ENCODE peak calls at places on chromosomes 12 and 14, in seven cellular contexts. One of them, this sample, is unnamed.

GRCh38 chr14:52175982-52176502 is 91.5 kb upstream of the PTGDR start:
- DNase-seq in stimulated activated CD4-positive, alpha-beta T cell treated with anti-CD3 and anti-CD28 coated beads, Interleukin-2, amount 100 ng/mL, for 48 hours: no peak
- DNase-seq in NCI-H748 treated with DMSO at 0.1 percent for 48 hours: no peak
- DNase-seq in Caco-2: no peak
- DNase-seq in nephron progenitor cell: no peak
- DNase-seq in stimulated activated CD8-positive, alpha-beta memory T cell treated with anti-CD3 and anti-CD28 coated beads, Interleukin-4, amount 100 ng/mL, for 48 hours: peak; percentile 31
- DNase-seq in WTC11: no peak
- DNase-seq in this sample: no peak

GRCh38 chr14:24335461-24336146 is 733 bp upstream of the ADCY4 start:
- DNase-seq in WTC11: no peak
- DNase-seq in stimulated activated CD4-positive, alpha-beta T cell treated with anti-CD3 and anti-CD28 coated beads, Interleukin-2, amount 100 ng/mL, for 48 hours: no peak
- DNase-seq in Caco-2: no peak
- DNase-seq in nephron progenitor cell: peak; percentile 36
- DNase-seq in stimulated activated CD8-positive, alpha-beta memory T cell treated with anti-CD3 and anti-CD28 coated beads, Interleukin-4, amount 100 ng/mL, for 48 hours: no peak
- DNase-seq in NCI-H748 treated with DMSO at 0.1 percent for 48 hours: no peak
- DNase-seq in this sample: peak; percentile 9

GRCh38 chr12:43540474-43540873 is 11.5 kb downstream of the ADAMTS20 start:
- DNase-seq in nephron progenitor cell: no peak
- DNase-seq in stimulated activated CD8-positive, alpha-beta memory T cell treated with anti-CD3 and anti-CD28 coated beads, Interleukin-4, amount 100 ng/mL, for 48 hours: no peak
- DNase-seq in stimulated activated CD4-positive, alpha-beta T cell treated with anti-CD3 and anti-CD28 coated beads, Interleukin-2, amount 100 ng/mL, for 48 hours: no peak
- DNase-seq in Caco-2: no peak
- DNase-seq in NCI-H748 treated with DMSO at 0.1 percent for 48 hours: no peak
- DNase-seq in WTC11: no peak
- DNase-seq in this sample: no peak

GRCh38 chr12:119988788-119989618 is at the start of gene BICDL1:
- DNase-seq in stimulated activated CD8-positive, alpha-beta memory T cell treated with anti-CD3 and anti-CD28 coated beads, Interleukin-4, amount 100 ng/mL, for 48 hours: peak; percentile 98
- DNase-seq in stimulated activated CD4-positive, alpha-beta T cell treated with anti-CD3 and anti-CD28 coated beads, Interleukin-2, amount 100 ng/mL, for 48 hours: peak; percentile 98
- DNase-seq in WTC11: peak; percentile 97
- DNase-seq in nephron progenitor cell: peak; percentile 85
- DNase-seq in NCI-H748 treated with DMSO at 0.1 percent for 48 hours: peak; percentile 94
- DNase-seq in Caco-2: peak; percentile 95
- DNase-seq in this sample: peak; percentile 69

GRCh38 chr12:30973830-30974229 is 47.3 kb downstream of the TSPAN11 start:
- DNase-seq in nephron progenitor cell: no peak
- DNase-seq in stimulated activated CD8-positive, alpha-beta memory T cell treated with anti-CD3 and anti-CD28 coated beads, Interleukin-4, amount 100 ng/mL, for 48 hours: no peak
- DNase-seq in WTC11: no peak
- DNase-seq in NCI-H748 treated with DMSO at 0.1 percent for 48 hours: no peak
- DNase-seq in stimulated activated CD4-positive, alpha-beta T cell treated with anti-CD3 and anti-CD28 coated beads, Interleukin-2, amount 100 ng/mL, for 48 hours: no peak
- DNase-seq in Caco-2: no peak
- DNase-seq in this sample: no peak

GRCh38 chr12:62631531-62632520 is 165.2 kb downstream of the MON2 start:
- DNase-seq in WTC11: peak; percentile 79
- DNase-seq in stimulated activated CD4-positive, alpha-beta T cell treated with anti-CD3 and anti-CD28 coated beads, Interleukin-2, amount 100 ng/mL, for 48 hours: no peak
- DNase-seq in nephron progenitor cell: peak; percentile 78
- DNase-seq in stimulated activated CD8-positive, alpha-beta memory T cell treated with anti-CD3 and anti-CD28 coated beads, Interleukin-4, amount 100 ng/mL, for 48 hours: peak; percentile 35
- DNase-seq in NCI-H748 treated with DMSO at 0.1 percent for 48 hours: peak; percentile 75
- DNase-seq in Caco-2: peak; percentile 37
- DNase-seq in this sample: peak; percentile 81

GRCh38 chr12:85092814-85093370 is 56.7 kb downstream of the LRRIQ1 start:
- DNase-seq in NCI-H748 treated with DMSO at 0.1 percent for 48 hours: no peak
- DNase-seq in stimulated activated CD8-positive, alpha-beta memory T cell treated with anti-CD3 and anti-CD28 coated beads, Interleukin-4, amount 100 ng/mL, for 48 hours: no peak
- DNase-seq in nephron progenitor cell: no peak
- DNase-seq in WTC11: no peak
- DNase-seq in Caco-2: no peak
- DNase-seq in stimulated activated CD4-positive, alpha-beta T cell treated with anti-CD3 and anti-CD28 coated beads, Interleukin-2, amount 100 ng/mL, for 48 hours: no peak
- DNase-seq in this sample: no peak

GRCh38 chr12:115452751-115453281 is 768.8 kb upstream of the TBX3 start:
- DNase-seq in NCI-H748 treated with DMSO at 0.1 percent for 48 hours: peak; percentile 60
- DNase-seq in WTC11: peak; percentile 48
- DNase-seq in nephron progenitor cell: no peak
- DNase-seq in stimulated activated CD4-positive, alpha-beta T cell treated with anti-CD3 and anti-CD28 coated beads, Interleukin-2, amount 100 ng/mL, for 48 hours: no peak
- DNase-seq in stimulated activated CD8-positive, alpha-beta memory T cell treated with anti-CD3 and anti-CD28 coated beads, Interleukin-4, amount 100 ng/mL, for 48 hours: no peak
- DNase-seq in Caco-2: no peak
- DNase-seq in this sample: no peak

GRCh38 chr14:77663289-77663688 is 44.5 kb downstream of the ALKBH1 start:
- DNase-seq in NCI-H748 treated with DMSO at 0.1 percent for 48 hours: no peak
- DNase-seq in nephron progenitor cell: no peak
- DNase-seq in Caco-2: no peak
- DNase-seq in stimulated activated CD4-positive, alpha-beta T cell treated with anti-CD3 and anti-CD28 coated beads, Interleukin-2, amount 100 ng/mL, for 48 hours: no peak
- DNase-seq in stimulated activated CD8-positive, alpha-beta memory T cell treated with anti-CD3 and anti-CD28 coated beads, Interleukin-4, amount 100 ng/mL, for 48 hours: no peak
- DNase-seq in WTC11: no peak
- DNase-seq in this sample: no peak

GRCh38 chr12:666066-666465 is 2.8 kb upstream of the NINJ2 start:
- DNase-seq in nephron progenitor cell: no peak
- DNase-seq in Caco-2: no peak
- DNase-seq in WTC11: no peak
- DNase-seq in stimulated activated CD4-positive, alpha-beta T cell treated with anti-CD3 and anti-CD28 coated beads, Interleukin-2, amount 100 ng/mL, for 48 hours: no peak
- DNase-seq in stimulated activated CD8-positive, alpha-beta memory T cell treated with anti-CD3 and anti-CD28 coated beads, Interleukin-4, amount 100 ng/mL, for 48 hours: no peak
- DNase-seq in NCI-H748 treated with DMSO at 0.1 percent for 48 hours: no peak
- DNase-seq in this sample: no peak

GRCh38 chr14:23727566-23728335 is 91.6 kb downstream of the DHRS2 start:
- DNase-seq in stimulated activated CD8-positive, alpha-beta memory T cell treated with anti-CD3 and anti-CD28 coated beads, Interleukin-4, amount 100 ng/mL, for 48 hours: no peak
- DNase-seq in nephron progenitor cell: no peak
- DNase-seq in Caco-2: peak; percentile 69
- DNase-seq in NCI-H748 treated with DMSO at 0.1 percent for 48 hours: no peak
- DNase-seq in WTC11: no peak
- DNase-seq in stimulated activated CD4-positive, alpha-beta T cell treated with anti-CD3 and anti-CD28 coated beads, Interleukin-2, amount 100 ng/mL, for 48 hours: no peak
- DNase-seq in this sample: peak; percentile 72

GRCh38 chr14:105739331-105740102 is 213.1 kb downstream of the TMEM121 start:
- DNase-seq in Caco-2: no peak
- DNase-seq in NCI-H748 treated with DMSO at 0.1 percent for 48 hours: no peak
- DNase-seq in stimulated activated CD8-positive, alpha-beta memory T cell treated with anti-CD3 and anti-CD28 coated beads, Interleukin-4, amount 100 ng/mL, for 48 hours: no peak
- DNase-seq in nephron progenitor cell: no peak
- DNase-seq in WTC11: no peak
- DNase-seq in stimulated activated CD4-positive, alpha-beta T cell treated with anti-CD3 and anti-CD28 coated beads, Interleukin-2, amount 100 ng/mL, for 48 hours: no peak
- DNase-seq in this sample: no peak

GRCh38 chr14:58772061-58772604 is 134.4 kb downstream of the DACT1 start:
- DNase-seq in stimulated activated CD8-positive, alpha-beta memory T cell treated with anti-CD3 and anti-CD28 coated beads, Interleukin-4, amount 100 ng/mL, for 48 hours: no peak
- DNase-seq in WTC11: no peak
- DNase-seq in nephron progenitor cell: no peak
- DNase-seq in NCI-H748 treated with DMSO at 0.1 percent for 48 hours: peak; percentile 97
- DNase-seq in stimulated activated CD4-positive, alpha-beta T cell treated with anti-CD3 and anti-CD28 coated beads, Interleukin-2, amount 100 ng/mL, for 48 hours: no peak
- DNase-seq in Caco-2: no peak
- DNase-seq in this sample: no peak

GRCh38 chr14:31970744-31971143 is 106.4 kb upstream of the ARHGAP5 start:
- DNase-seq in stimulated activated CD8-positive, alpha-beta memory T cell treated with anti-CD3 and anti-CD28 coated beads, Interleukin-4, amount 100 ng/mL, for 48 hours: no peak
- DNase-seq in WTC11: no peak
- DNase-seq in Caco-2: no peak
- DNase-seq in stimulated activated CD4-positive, alpha-beta T cell treated with anti-CD3 and anti-CD28 coated beads, Interleukin-2, amount 100 ng/mL, for 48 hours: no peak
- DNase-seq in NCI-H748 treated with DMSO at 0.1 percent for 48 hours: no peak
- DNase-seq in nephron progenitor cell: no peak
- DNase-seq in this sample: no peak

GRCh38 chr14:53273671-53274072 is 120.5 kb upstream of the DDHD1 start:
- DNase-seq in stimulated activated CD8-positive, alpha-beta memory T cell treated with anti-CD3 and anti-CD28 coated beads, Interleukin-4, amount 100 ng/mL, for 48 hours: no peak
- DNase-seq in NCI-H748 treated with DMSO at 0.1 percent for 48 hours: no peak
- DNase-seq in Caco-2: no peak
- DNase-seq in WTC11: no peak
- DNase-seq in nephron progenitor cell: no peak
- DNase-seq in stimulated activated CD4-positive, alpha-beta T cell treated with anti-CD3 and anti-CD28 coated beads, Interleukin-2, amount 100 ng/mL, for 48 hours: no peak
- DNase-seq in this sample: no peak

GRCh38 chr12:110514363-110514762 is 12.2 kb downstream of the RAD9B start:
- DNase-seq in stimulated activated CD8-positive, alpha-beta memory T cell treated with anti-CD3 and anti-CD28 coated beads, Interleukin-4, amount 100 ng/mL, for 48 hours: no peak
- DNase-seq in NCI-H748 treated with DMSO at 0.1 percent for 48 hours: no peak
- DNase-seq in nephron progenitor cell: no peak
- DNase-seq in WTC11: no peak
- DNase-seq in stimulated activated CD4-positive, alpha-beta T cell treated with anti-CD3 and anti-CD28 coated beads, Interleukin-2, amount 100 ng/mL, for 48 hours: no peak
- DNase-seq in Caco-2: no peak
- DNase-seq in this sample: no peak

GRCh38 chr12:10392394-10392930 is 2.6 kb upstream of the KLRK1 start:
- DNase-seq in stimulated activated CD4-positive, alpha-beta T cell treated with anti-CD3 and anti-CD28 coated beads, Interleukin-2, amount 100 ng/mL, for 48 hours: no peak
- DNase-seq in stimulated activated CD8-positive, alpha-beta memory T cell treated with anti-CD3 and anti-CD28 coated beads, Interleukin-4, amount 100 ng/mL, for 48 hours: peak; percentile 50
- DNase-seq in WTC11: no peak
- DNase-seq in NCI-H748 treated with DMSO at 0.1 percent for 48 hours: no peak
- DNase-seq in Caco-2: no peak
- DNase-seq in nephron progenitor cell: no peak
- DNase-seq in this sample: no peak

GRCh38 chr14:82655770-82656169 is 1122.1 kb upstream of the SEL1L start:
- DNase-seq in stimulated activated CD4-positive, alpha-beta T cell treated with anti-CD3 and anti-CD28 coated beads, Interleukin-2, amount 100 ng/mL, for 48 hours: no peak
- DNase-seq in stimulated activated CD8-positive, alpha-beta memory T cell treated with anti-CD3 and anti-CD28 coated beads, Interleukin-4, amount 100 ng/mL, for 48 hours: no peak
- DNase-seq in NCI-H748 treated with DMSO at 0.1 percent for 48 hours: no peak
- DNase-seq in nephron progenitor cell: no peak
- DNase-seq in Caco-2: no peak
- DNase-seq in WTC11: no peak
- DNase-seq in this sample: no peak

GRCh38 chr14:76125506-76125905 is 26.2 kb upstream of the GPATCH2L start:
- DNase-seq in WTC11: no peak
- DNase-seq in stimulated activated CD8-positive, alpha-beta memory T cell treated with anti-CD3 and anti-CD28 coated beads, Interleukin-4, amount 100 ng/mL, for 48 hours: no peak
- DNase-seq in nephron progenitor cell: peak; percentile 43
- DNase-seq in Caco-2: no peak
- DNase-seq in NCI-H748 treated with DMSO at 0.1 percent for 48 hours: no peak
- DNase-seq in stimulated activated CD4-positive, alpha-beta T cell treated with anti-CD3 and anti-CD28 coated beads, Interleukin-2, amount 100 ng/mL, for 48 hours: no peak
- DNase-seq in this sample: no peak

GRCh38 chr14:92039073-92039719 is 663 bp downstream of the TRIP11 start:
- DNase-seq in stimulated activated CD4-positive, alpha-beta T cell treated with anti-CD3 and anti-CD28 coated beads, Interleukin-2, amount 100 ng/mL, for 48 hours: no peak
- DNase-seq in NCI-H748 treated with DMSO at 0.1 percent for 48 hours: peak; percentile 71
- DNase-seq in stimulated activated CD8-positive, alpha-beta memory T cell treated with anti-CD3 and anti-CD28 coated beads, Interleukin-4, amount 100 ng/mL, for 48 hours: peak; percentile 33
- DNase-seq in WTC11: peak; percentile 77
- DNase-seq in nephron progenitor cell: peak; percentile 57
- DNase-seq in Caco-2: peak; percentile 74
- DNase-seq in this sample: peak; percentile 43

GRCh38 chr12:80567391-80567790 is 123.4 kb downstream of the PTPRQ start:
- DNase-seq in nephron progenitor cell: no peak
- DNase-seq in stimulated activated CD8-positive, alpha-beta memory T cell treated with anti-CD3 and anti-CD28 coated beads, Interleukin-4, amount 100 ng/mL, for 48 hours: no peak
- DNase-seq in stimulated activated CD4-positive, alpha-beta T cell treated with anti-CD3 and anti-CD28 coated beads, Interleukin-2, amount 100 ng/mL, for 48 hours: no peak
- DNase-seq in Caco-2: no peak
- DNase-seq in NCI-H748 treated with DMSO at 0.1 percent for 48 hours: no peak
- DNase-seq in WTC11: no peak
- DNase-seq in this sample: no peak

GRCh38 chr12:57230381-57231155 is 1.1 kb downstream of the SHMT2 start:
- DNase-seq in NCI-H748 treated with DMSO at 0.1 percent for 48 hours: no peak
- DNase-seq in Caco-2: no peak
- DNase-seq in WTC11: no peak
- DNase-seq in nephron progenitor cell: no peak
- DNase-seq in stimulated activated CD4-positive, alpha-beta T cell treated with anti-CD3 and anti-CD28 coated beads, Interleukin-2, amount 100 ng/mL, for 48 hours: no peak
- DNase-seq in stimulated activated CD8-positive, alpha-beta memory T cell treated with anti-CD3 and anti-CD28 coated beads, Interleukin-4, amount 100 ng/mL, for 48 hours: no peak
- DNase-seq in this sample: no peak

GRCh38 chr12:49487605-49488004 is 51.2 kb upstream of the KCNH3 start:
- DNase-seq in stimulated activated CD4-positive, alpha-beta T cell treated with anti-CD3 and anti-CD28 coated beads, Interleukin-2, amount 100 ng/mL, for 48 hours: no peak
- DNase-seq in Caco-2: no peak
- DNase-seq in stimulated activated CD8-positive, alpha-beta memory T cell treated with anti-CD3 and anti-CD28 coated beads, Interleukin-4, amount 100 ng/mL, for 48 hours: no peak
- DNase-seq in NCI-H748 treated with DMSO at 0.1 percent for 48 hours: no peak
- DNase-seq in WTC11: no peak
- DNase-seq in nephron progenitor cell: no peak
- DNase-seq in this sample: no peak

GRCh38 chr12:54016478-54016964 is 7.7 kb downstream of the HOXC8 start:
- DNase-seq in nephron progenitor cell: peak; percentile 75
- DNase-seq in NCI-H748 treated with DMSO at 0.1 percent for 48 hours: peak; percentile 80
- DNase-seq in WTC11: no peak
- DNase-seq in stimulated activated CD8-positive, alpha-beta memory T cell treated with anti-CD3 and anti-CD28 coated beads, Interleukin-4, amount 100 ng/mL, for 48 hours: no peak
- DNase-seq in Caco-2: peak; percentile 57
- DNase-seq in stimulated activated CD4-positive, alpha-beta T cell treated with anti-CD3 and anti-CD28 coated beads, Interleukin-2, amount 100 ng/mL, for 48 hours: no peak
- DNase-seq in this sample: peak; percentile 93

GRCh38 chr12:67807808-67808207 is 159.3 kb downstream of the DYRK2 start:
- DNase-seq in Caco-2: no peak
- DNase-seq in stimulated activated CD8-positive, alpha-beta memory T cell treated with anti-CD3 and anti-CD28 coated beads, Interleukin-4, amount 100 ng/mL, for 48 hours: no peak
- DNase-seq in NCI-H748 treated with DMSO at 0.1 percent for 48 hours: no peak
- DNase-seq in stimulated activated CD4-positive, alpha-beta T cell treated with anti-CD3 and anti-CD28 coated beads, Interleukin-2, amount 100 ng/mL, for 48 hours: no peak
- DNase-seq in nephron progenitor cell: no peak
- DNase-seq in WTC11: no peak
- DNase-seq in this sample: no peak

This sample was measured in HuH-7.